ENCODE peak calls at places on chromosome 20, in seven cellular contexts. T, S, R, K, J, D and F are unnamed samples.

GRCh38 chr20:32470025-32470861 is 112.1 kb downstream of the ASXL1 start:
- DNase-seq in R (no peak), T (peak; percentile 60), S (peak; percentile 64), J (peak; percentile 56), K (no peak), D (no peak), F (peak; percentile 44)

GRCh38 chr20:34974246-34974645 is 18.6 kb downstream of the MYH7B start:
- DNase-seq in R (no peak), J (no peak), D (no peak), S (no peak), K (no peak), T (no peak), F (no peak)

GRCh38 chr20:54167909-54168872 is 5.6 kb downstream of the CYP24A1 start:
- DNase-seq in J (no peak), T (peak; percentile 28), D (no peak), S (no peak), K (no peak), R (no peak), F (no peak)

GRCh38 chr20:62344782-62345181 is 22.3 kb downstream of the LAMA5 start:
- DNase-seq in J (no peak), T (no peak), S (no peak), D (no peak), K (peak; percentile 85), R (no peak), F (no peak)

GRCh38 chr20:34874094-34874654 is 1.5 kb upstream of the GGT7 start:
- DNase-seq in R (peak; percentile 46), K (peak; percentile 84), J (peak; percentile 93), D (no peak), S (peak; percentile 66), T (peak; percentile 74), F (peak; percentile 94)

GRCh38 chr20:19978511-19979210 is 38.5 kb upstream of the NAA20 start:
- DNase-seq in S (peak; percentile 62), T (no peak), D (no peak), R (no peak), J (no peak), K (no peak), F (no peak)

GRCh38 chr20:8721098-8721497 is 347.8 kb upstream of the PLCB4 start:
- DNase-seq in S (peak; percentile 15), K (peak; percentile 25), T (peak; percentile 48), D (no peak), R (no peak), J (peak; percentile 58), F (no peak)

GRCh38 chr20:33521461-33521860 is 31.6 kb downstream of the CBFA2T2 start:
- DNase-seq in J (no peak), T (no peak), K (no peak), D (no peak), R (no peak), S (no peak), F (no peak)

GRCh38 chr20:11544029-11544678 is 373.5 kb upstream of the BTBD3 start:
- DNase-seq in T (peak; percentile 30), R (no peak), K (peak; percentile 60), D (no peak), J (peak; percentile 63), S (no peak), F (peak; percentile 10)

GRCh38 chr20:46715292-46715756 is 5.9 kb downstream of the SLC2A10 start:
- DNase-seq in T (no peak), D (no peak), R (no peak), S (no peak), K (no peak), J (no peak), F (peak; percentile 98)

GRCh38 chr20:40880063-40880715 is 148.4 kb upstream of the TOP1 start:
- DNase-seq in D (no peak), S (no peak), R (no peak), K (no peak), J (peak; percentile 7), T (no peak), F (peak; percentile 43)

GRCh38 chr20:3995067-3995748 is 20.1 kb downstream of the RNF24 start:
- DNase-seq in S (no peak), T (no peak), R (no peak), D (no peak), J (no peak), K (no peak), F (no peak)

GRCh38 chr20:14948416-14948815 is 611.0 kb upstream of the FLRT3 start:
- DNase-seq in T (no peak), S (no peak), D (no peak), K (no peak), J (no peak), R (no peak), F (peak; percentile 52)

GRCh38 chr20:62752181-62752670 is 43.6 kb downstream of the NTSR1 start:
- DNase-seq in K (no peak), R (no peak), D (no peak), S (peak; percentile 3), J (no peak), T (no peak), F (no peak)